ENCODE peak calls at places on chromosomes 13 and 19, in six cellular contexts. H is A549; S is mesenchymal stem cell; C is CD8-positive, alpha-beta memory T cell; D is uterus; X is thoracic aorta. Y is an unnamed sample. For H3K4me1, the result is how much of the 10 kb centered on the place peaks cover.

GRCh38 chr13:49400755-49401659 is 42.9 kb downstream of the CAB39L start:
- DNase-seq in D (peak), C (no peak), H (no peak), X (no peak), S (peak), Y (no peak)

GRCh38 chr13:34462843-34463242 is 479.2 kb upstream of the NBEA start:
- DNase-seq in D (no peak), C (no peak), X (no peak), S (peak), H (peak), Y (no peak)

GRCh38 chr19:872266-872951 is 12.9 kb downstream of the CFD start:
- DNase-seq in H (no peak), X (no peak), D (peak), S (peak), C (peak), Y (peak)

GRCh38 chr19:10461047-10461949 is 41.0 kb downstream of the PDE4A start:
- DNase-seq in X (peak), D (peak), S (peak), H (peak), C (peak), Y (peak)

GRCh38 chr19:37718357-37718756 is 1.2 kb downstream of the ZNF607 start:
- DNase-seq in D (no peak), C (no peak), H (no peak), X (no peak), S (peak), Y (no peak)

GRCh38 chr19:11624064-11624463 is 26.8 kb downstream of the ZNF627 start:
- DNase-seq in S (peak), D (no peak), H (no peak), C (no peak), X (no peak), Y (no peak)

GRCh38 chr13:109274188-109274821 is 512.1 kb downstream of the IRS2 start:
- DNase-seq in D (no peak), C (no peak), X (no peak), S (peak), H (no peak), Y (no peak)

GRCh38 chr19:1864480-1865171 is 1.2 kb upstream of the KLF16 start:
- DNase-seq in X (no peak), D (no peak), H (no peak), S (peak), C (no peak), Y (no peak)

GRCh38 chr19:54029930-54030490 is 33.7 kb downstream of the VSTM1 start:
- DNase-seq in D (peak), X (no peak), H (peak), C (peak), S (peak), Y (peak)

GRCh38 chr19:45901432-45901903 is 945 bp downstream of the MYPOP start:
- DNase-seq in C (peak), X (no peak), S (peak), H (no peak), D (peak), Y (no peak)

GRCh38 chr19:49432141-49433073 is 7.2 kb downstream of the GFY start:
- DNase-seq in C (no peak), D (no peak), H (no peak), X (no peak), S (no peak), Y (no peak)

GRCh38 chr19:17579523-17580244 is 24.2 kb downstream of the COLGALT1 start:
- DNase-seq in S (peak), C (no peak), D (peak), H (peak), X (no peak), Y (peak)

GRCh38 chr19:8251025-8251472 is 41.9 kb downstream of the CERS4 start:
- DNase-seq in C (no peak), S (no peak), H (no peak), X (peak), D (peak), Y (peak)

GRCh38 chr19:36773223-36773579 is 594 bp upstream of the ZNF850 start:
- DNase-seq in H (no peak), C (no peak), D (no peak), X (no peak), S (no peak), Y (no peak)

GRCh38 chr19:49677232-49677881 is at the start of gene PRMT1:
- DNase-seq in D (no peak), X (no peak), S (no peak), H (no peak), C (peak), Y (no peak)

GRCh38 chr13:60090579-60090978 is 73.1 kb downstream of the DIAPH3 start:
- DNase-seq in S (no peak), X (no peak), D (no peak), H (no peak), C (no peak), Y (no peak)

GRCh38 chr13:112446867-112447266 is 70.7 kb downstream of the SPACA7 start:
- DNase-seq in D (no peak), X (no peak), S (no peak), C (no peak), H (no peak), Y (no peak)

GRCh38 chr19:34259367-34259865 is 5.1 kb downstream of the GARRE1 start:
- DNase-seq in X (no peak), H (no peak), D (no peak), S (no peak), C (no peak), Y (no peak)

GRCh38 chr13:113729329-113730019 is 29.6 kb upstream of the TMEM255B start:
- DNase-seq in X (no peak), S (no peak), C (no peak), H (no peak), D (no peak), Y (no peak)

GRCh38 chr19:35056513-35057063 is 15.1 kb downstream of the HPN start:
- DNase-seq in C (no peak), S (no peak), H (no peak), D (no peak), X (no peak), Y (no peak)

GRCh38 chr13:77112961-77113360 is 86.0 kb upstream of the FBXL3 start:
- DNase-seq in X (no peak), D (no peak), H (no peak), S (no peak), C (no peak), Y (no peak)

GRCh38 chr13:74346960-74347359 is 212.8 kb upstream of the KLF12 start:
- DNase-seq in H (no peak), S (no peak), X (no peak), D (no peak), C (no peak), Y (no peak)

GRCh38 chr19:18879579-18880373 is 16.2 kb downstream of the CERS1 start:
- DNase-seq in H (no peak), S (no peak), C (no peak), X (no peak), D (no peak), Y (no peak)

GRCh38 chr13:114090476-114090875 is 41.9 kb downstream of the RASA3 start:
- DNase-seq in H (no peak), S (no peak), D (no peak), X (no peak), C (no peak), Y (peak)

GRCh38 chr13:31898383-31899071 is 133.0 kb upstream of the FRY start:
- DNase-seq in D (no peak), C (no peak), X (no peak), S (no peak), H (no peak), Y (no peak)

GRCh38 chr13:97809576-97809975 is 143.9 kb upstream of the IPO5 start:
- DNase-seq in D (no peak), C (no peak), H (no peak), S (no peak), X (no peak), Y (no peak)

GRCh38 chr19:4916292-4917082 is 7.2 kb downstream of the UHRF1 start:
- DNase-seq in X (no peak), S (no peak), C (peak), D (no peak), H (no peak), Y (no peak)

GRCh38 chr19:4913996-4914735 is 4.9 kb downstream of the UHRF1 start:
- DNase-seq in D (no peak), C (peak), H (no peak), X (no peak), S (peak), Y (no peak)

GRCh38 chr19:4911786-4912672 is 2.7 kb downstream of the UHRF1 start:
- DNase-seq in C (peak), D (peak), X (peak), H (peak), S (peak), Y (peak)

GRCh38 chr19:4911314-4911713 is 2.0 kb downstream of the UHRF1 start:
- DNase-seq in X (no peak), S (peak), H (no peak), C (no peak), D (no peak), Y (no peak)

DNA sequence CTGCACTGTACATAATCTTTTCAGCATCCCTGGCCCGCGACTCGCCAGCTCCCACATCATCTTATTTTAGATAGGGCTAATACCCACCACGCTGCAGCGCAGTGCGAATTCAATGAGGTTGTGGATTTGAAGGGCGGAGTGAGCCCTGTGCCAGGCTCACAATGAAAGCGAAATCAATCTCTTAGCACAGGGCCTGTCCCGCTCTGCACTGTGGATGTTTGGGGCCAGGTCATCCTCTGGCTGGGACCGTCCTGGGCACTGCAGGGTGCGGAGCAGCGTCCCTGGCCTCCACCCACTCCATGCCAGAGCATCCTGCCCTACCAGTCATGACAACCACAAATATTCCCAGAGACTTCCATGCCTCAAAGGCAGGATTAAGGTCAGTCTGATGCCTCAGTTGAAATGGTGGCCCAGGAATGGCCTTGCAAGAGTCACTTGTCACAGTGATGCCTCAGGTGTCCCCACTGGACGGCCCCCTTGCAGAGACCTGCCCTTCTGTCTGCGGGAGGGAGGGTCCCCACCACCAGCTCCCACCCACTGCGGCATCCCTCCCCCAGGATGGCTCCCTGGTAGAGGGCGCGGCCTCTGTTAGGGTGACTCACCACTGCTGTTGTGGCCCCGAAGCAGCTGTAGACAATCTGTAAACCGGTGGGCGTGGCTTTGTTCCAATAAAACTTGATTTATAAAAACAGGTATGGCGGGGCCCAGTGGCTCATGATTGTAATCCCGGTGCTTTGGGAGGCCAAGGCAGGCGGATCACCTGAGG is 5.6 kb downstream of the UHRF1 start:
- DNase-seq in H (peak), X (no peak), D (no peak), S (peak), C (peak), Y (peak)
- H3K27ac ChIP-seq in H (peak), X (no peak), D (no peak), S (peak), C (peak), Y (no peak)

GRCh38 chr13:71780546-71780945 is 86.5 kb downstream of the DACH1 start:
- DNase-seq in D (no peak), X (no peak), S (no peak), C (no peak), H (no peak), Y (no peak)

GRCh38 chr13:71787461-71787860 is 79.5 kb downstream of the DACH1 start:
- DNase-seq in H (no peak), S (no peak), D (no peak), X (no peak), C (no peak), Y (no peak)

GRCh38 chr13:71786815-71787214 is 80.2 kb downstream of the DACH1 start:
- DNase-seq in H (no peak), X (no peak), S (no peak), C (no peak), D (no peak), Y (no peak)

GRCh38 chr13:71789952-71790351 is 77.1 kb downstream of the DACH1 start:
- DNase-seq in D (no peak), S (no peak), X (no peak), C (no peak), H (no peak), Y (no peak)

GRCh38 chr13:71785361-71785760 is 81.6 kb downstream of the DACH1 start:
- DNase-seq in C (no peak), H (no peak), S (no peak), D (no peak), X (no peak), Y (no peak)
- H3K4me1 ChIP-seq in C (under half), H (under half), S (under half), D (under half), X (under half), Y (under half)

GRCh38 chr19:21143846-21144245 is 2.0 kb downstream of the ZNF431 start:
- DNase-seq in H (no peak), D (no peak), X (no peak), C (no peak), S (peak), Y (no peak)
- H3K4me3 ChIP-seq in H (no peak), D (no peak), X (no peak), C (no peak), S (no peak), Y (no peak)

GRCh38 chr19:42366676-42367075 is 23.4 kb downstream of the CNFN start:
- DNase-seq in S (no peak), X (no peak), D (no peak), C (no peak), H (no peak), Y (no peak)
- H3K27ac ChIP-seq in S (no peak), X (no peak), D (no peak), C (no peak), H (no peak), Y (no peak)

Y was measured in tibial nerve.